ENCODE peak calls at places on chromosome 13, in seven cellular contexts. One of them, this sample, is unnamed.

GRCh38 chr13:26718872-26719271 is 41.7 kb downstream of the GPR12 start:
- DNase-seq in neural progenitor cell: no peak
- DNase-seq in stomach: no peak
- DNase-seq in breast epithelium: no peak
- DNase-seq in fibroblast of the aortic adventitia: no peak
- DNase-seq in tibial nerve: no peak
- DNase-seq in body of pancreas: no peak
- DNase-seq in this sample: no peak

GRCh38 chr13:105139380-105140285 is 1395.8 kb downstream of the EFNB2 start:
- DNase-seq in body of pancreas: no peak
- DNase-seq in fibroblast of the aortic adventitia: peak
- DNase-seq in stomach: peak
- DNase-seq in breast epithelium: peak
- DNase-seq in tibial nerve: peak
- DNase-seq in neural progenitor cell: no peak
- DNase-seq in this sample: peak

GRCh38 chr13:102400619-102401125 is 1.2 kb downstream of the FGF14 start:
- DNase-seq in breast epithelium: no peak
- DNase-seq in neural progenitor cell: peak
- DNase-seq in tibial nerve: no peak
- DNase-seq in stomach: no peak
- DNase-seq in body of pancreas: peak
- DNase-seq in fibroblast of the aortic adventitia: peak
- DNase-seq in this sample: no peak

GRCh38 chr13:57630661-57631606 is 610 bp upstream of the PCDH17 start:
- DNase-seq in tibial nerve: no peak
- DNase-seq in fibroblast of the aortic adventitia: no peak
- DNase-seq in breast epithelium: no peak
- DNase-seq in stomach: no peak
- DNase-seq in neural progenitor cell: peak
- DNase-seq in body of pancreas: peak
- DNase-seq in this sample: no peak

GRCh38 chr13:27476943-27477681 is 26.7 kb upstream of the MTIF3 start:
- DNase-seq in body of pancreas: peak
- DNase-seq in breast epithelium: no peak
- DNase-seq in tibial nerve: no peak
- DNase-seq in neural progenitor cell: no peak
- DNase-seq in fibroblast of the aortic adventitia: peak
- DNase-seq in stomach: peak
- DNase-seq in this sample: no peak

GRCh38 chr13:99658266-99658991 is 157.2 kb downstream of the TM9SF2 start:
- DNase-seq in neural progenitor cell: peak
- DNase-seq in stomach: peak
- DNase-seq in breast epithelium: peak
- DNase-seq in body of pancreas: no peak
- DNase-seq in fibroblast of the aortic adventitia: peak
- DNase-seq in tibial nerve: peak
- DNase-seq in this sample: peak

GRCh38 chr13:76792680-76793334 is 93.4 kb downstream of the KCTD12 start:
- DNase-seq in body of pancreas: no peak
- DNase-seq in tibial nerve: peak
- DNase-seq in breast epithelium: no peak
- DNase-seq in fibroblast of the aortic adventitia: peak
- DNase-seq in stomach: no peak
- DNase-seq in neural progenitor cell: no peak
- DNase-seq in this sample: no peak

GRCh38 chr13:99398071-99398470 is 90.9 kb upstream of the GPR183 start:
- DNase-seq in body of pancreas: no peak
- DNase-seq in neural progenitor cell: no peak
- DNase-seq in tibial nerve: no peak
- DNase-seq in breast epithelium: no peak
- DNase-seq in stomach: peak
- DNase-seq in fibroblast of the aortic adventitia: no peak
- DNase-seq in this sample: no peak

GRCh38 chr13:67299731-67300130 is 69.6 kb upstream of the PCDH9 start:
- DNase-seq in fibroblast of the aortic adventitia: peak
- DNase-seq in breast epithelium: no peak
- DNase-seq in neural progenitor cell: no peak
- DNase-seq in tibial nerve: no peak
- DNase-seq in body of pancreas: no peak
- DNase-seq in stomach: no peak
- DNase-seq in this sample: no peak

GRCh38 chr13:48749144-48749543 is 95.4 kb downstream of the CYSLTR2 start:
- DNase-seq in neural progenitor cell: no peak
- DNase-seq in breast epithelium: no peak
- DNase-seq in body of pancreas: no peak
- DNase-seq in fibroblast of the aortic adventitia: peak
- DNase-seq in stomach: no peak
- DNase-seq in tibial nerve: no peak
- DNase-seq in this sample: no peak

GRCh38 chr13:40422588-40423235 is 243.7 kb downstream of the FOXO1 start:
- DNase-seq in body of pancreas: no peak
- DNase-seq in fibroblast of the aortic adventitia: no peak
- DNase-seq in stomach: no peak
- DNase-seq in breast epithelium: no peak
- DNase-seq in tibial nerve: no peak
- DNase-seq in neural progenitor cell: no peak
- DNase-seq in this sample: no peak

GRCh38 chr13:43307921-43308433 is 284.6 kb downstream of the DNAJC15 start:
- DNase-seq in body of pancreas: peak
- DNase-seq in neural progenitor cell: no peak
- DNase-seq in breast epithelium: peak
- DNase-seq in tibial nerve: peak
- DNase-seq in stomach: peak
- DNase-seq in fibroblast of the aortic adventitia: peak
- DNase-seq in this sample: no peak

GRCh38 chr13:67230774-67231480 is 791 bp upstream of the PCDH9 start:
- DNase-seq in stomach: peak
- DNase-seq in tibial nerve: peak
- DNase-seq in fibroblast of the aortic adventitia: peak
- DNase-seq in breast epithelium: peak
- DNase-seq in neural progenitor cell: peak
- DNase-seq in body of pancreas: peak
- DNase-seq in this sample: no peak

GRCh38 chr13:95485045-95485517 is 67.4 kb upstream of the CLDN10 start:
- DNase-seq in breast epithelium: no peak
- DNase-seq in body of pancreas: no peak
- DNase-seq in stomach: no peak
- DNase-seq in fibroblast of the aortic adventitia: no peak
- DNase-seq in tibial nerve: no peak
- DNase-seq in neural progenitor cell: no peak
- DNase-seq in this sample: no peak

GRCh38 chr13:31846182-31846938 is 107.0 kb downstream of the RXFP2 start:
- DNase-seq in tibial nerve: peak
- DNase-seq in fibroblast of the aortic adventitia: peak
- DNase-seq in neural progenitor cell: peak
- DNase-seq in stomach: peak
- DNase-seq in breast epithelium: peak
- DNase-seq in body of pancreas: peak
- DNase-seq in this sample: peak

GRCh38 chr13:76014618-76015315 is 378.6 kb downstream of the LMO7 start:
- DNase-seq in breast epithelium: no peak
- DNase-seq in body of pancreas: no peak
- DNase-seq in fibroblast of the aortic adventitia: peak
- DNase-seq in neural progenitor cell: no peak
- DNase-seq in stomach: no peak
- DNase-seq in tibial nerve: no peak
- DNase-seq in this sample: no peak

GRCh38 chr13:75968103-75968838 is 332.1 kb downstream of the LMO7 start:
- DNase-seq in tibial nerve: no peak
- DNase-seq in fibroblast of the aortic adventitia: no peak
- DNase-seq in breast epithelium: no peak
- DNase-seq in stomach: no peak
- DNase-seq in neural progenitor cell: no peak
- DNase-seq in body of pancreas: no peak
- DNase-seq in this sample: no peak

GRCh38 chr13:49300716-49301589 is 53.2 kb downstream of the CDADC1 start:
- DNase-seq in breast epithelium: no peak
- DNase-seq in stomach: peak
- DNase-seq in body of pancreas: peak
- DNase-seq in neural progenitor cell: peak
- DNase-seq in fibroblast of the aortic adventitia: peak
- DNase-seq in tibial nerve: peak
- DNase-seq in this sample: peak

GRCh38 chr13:106143392-106143791 is 392.1 kb downstream of the EFNB2 start:
- DNase-seq in body of pancreas: no peak
- DNase-seq in fibroblast of the aortic adventitia: peak
- DNase-seq in stomach: no peak
- DNase-seq in neural progenitor cell: no peak
- DNase-seq in breast epithelium: no peak
- DNase-seq in tibial nerve: no peak
- DNase-seq in this sample: no peak

GRCh38 chr13:21733475-21734311 is 62.8 kb downstream of the FGF9 start:
- DNase-seq in breast epithelium: no peak
- DNase-seq in fibroblast of the aortic adventitia: no peak
- DNase-seq in neural progenitor cell: peak
- DNase-seq in stomach: no peak
- DNase-seq in tibial nerve: no peak
- DNase-seq in body of pancreas: no peak
- DNase-seq in this sample: no peak

GRCh38 chr13:76331948-76332712 is 554.1 kb downstream of the KCTD12 start:
- DNase-seq in stomach: no peak
- DNase-seq in breast epithelium: no peak
- DNase-seq in tibial nerve: no peak
- DNase-seq in neural progenitor cell: no peak
- DNase-seq in body of pancreas: no peak
- DNase-seq in fibroblast of the aortic adventitia: peak
- DNase-seq in this sample: no peak

GRCh38 chr13:94140027-94140426 is 339.5 kb downstream of the DCT start:
- DNase-seq in breast epithelium: no peak
- DNase-seq in fibroblast of the aortic adventitia: no peak
- DNase-seq in body of pancreas: no peak
- DNase-seq in tibial nerve: no peak
- DNase-seq in neural progenitor cell: no peak
- DNase-seq in stomach: no peak
- DNase-seq in this sample: no peak
- H3K4me3 ChIP-seq in breast epithelium: no peak
- H3K4me3 ChIP-seq in fibroblast of the aortic adventitia: no peak
- H3K4me3 ChIP-seq in body of pancreas: no peak
- H3K4me3 ChIP-seq in tibial nerve: no peak
- H3K4me3 ChIP-seq in neural progenitor cell: no peak
- H3K4me3 ChIP-seq in stomach: no peak
- H3K4me3 ChIP-seq in this sample: no peak

DNA sequence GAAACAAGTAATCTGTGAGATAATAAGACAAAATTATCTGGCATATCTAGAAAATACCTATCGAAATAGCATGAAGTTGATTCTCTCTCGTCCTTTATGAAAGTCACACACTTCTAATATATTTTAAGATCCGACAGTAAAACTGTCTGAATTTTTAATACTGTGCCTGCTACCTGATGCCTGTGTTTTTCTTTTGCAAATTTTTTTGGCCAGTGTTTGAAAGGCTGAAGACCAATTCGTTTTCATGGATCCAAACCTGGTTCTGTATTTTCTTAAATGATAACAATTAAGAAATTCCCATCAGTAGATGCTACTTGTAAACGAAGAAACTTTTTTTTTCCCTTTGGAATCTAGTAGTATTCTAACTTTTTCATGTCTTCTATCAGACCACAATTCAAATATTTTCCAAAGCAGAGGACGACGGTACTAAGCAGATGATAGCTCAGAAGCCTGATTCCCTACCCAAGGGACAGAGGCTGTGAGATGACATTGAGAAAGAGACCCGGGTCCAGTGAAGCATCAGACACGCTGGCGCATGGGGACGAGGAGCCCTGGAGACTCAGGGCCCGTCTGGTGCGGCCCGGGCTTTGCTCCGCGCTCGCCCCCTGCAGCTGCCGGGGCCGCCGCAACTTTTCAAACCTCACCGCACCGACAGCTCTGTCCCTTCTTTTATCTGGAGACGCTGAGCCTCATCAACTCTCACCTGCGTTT is 49.5 kb upstream of the PABPC3 start:
- DNase-seq in tibial nerve: no peak
- DNase-seq in fibroblast of the aortic adventitia: no peak
- DNase-seq in body of pancreas: no peak
- DNase-seq in breast epithelium: no peak
- DNase-seq in stomach: no peak
- DNase-seq in neural progenitor cell: peak
- DNase-seq in this sample: no peak
- H3K4me3 ChIP-seq in tibial nerve: peak
- H3K4me3 ChIP-seq in fibroblast of the aortic adventitia: no peak
- H3K4me3 ChIP-seq in body of pancreas: no peak
- H3K4me3 ChIP-seq in breast epithelium: peak
- H3K4me3 ChIP-seq in stomach: peak
- H3K4me3 ChIP-seq in neural progenitor cell: peak
- H3K4me3 ChIP-seq in this sample: no peak

DNA sequence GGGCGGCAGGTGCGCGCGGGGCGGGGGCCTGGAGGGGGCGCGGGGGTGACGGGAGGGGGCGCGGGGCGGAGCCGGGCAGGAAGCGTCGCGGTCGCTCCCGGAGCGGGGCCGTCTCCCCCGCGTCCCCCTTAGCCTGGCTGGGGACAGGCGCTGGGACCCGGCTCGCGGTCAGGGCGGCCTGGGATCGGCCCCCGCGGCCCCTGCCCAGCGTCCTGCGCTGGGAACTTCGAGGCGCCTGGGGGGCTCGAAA is 74.7 kb upstream of the MCF2L start:
- DNase-seq in fibroblast of the aortic adventitia: no peak
- DNase-seq in neural progenitor cell: no peak
- DNase-seq in tibial nerve: no peak
- DNase-seq in stomach: no peak
- DNase-seq in breast epithelium: no peak
- DNase-seq in body of pancreas: no peak
- DNase-seq in this sample: no peak
- H3K4me3 ChIP-seq in fibroblast of the aortic adventitia: no peak
- H3K4me3 ChIP-seq in neural progenitor cell: peak
- H3K4me3 ChIP-seq in tibial nerve: peak
- H3K4me3 ChIP-seq in stomach: peak
- H3K4me3 ChIP-seq in breast epithelium: peak
- H3K4me3 ChIP-seq in body of pancreas: peak
- H3K4me3 ChIP-seq in this sample: no peak

DNA sequence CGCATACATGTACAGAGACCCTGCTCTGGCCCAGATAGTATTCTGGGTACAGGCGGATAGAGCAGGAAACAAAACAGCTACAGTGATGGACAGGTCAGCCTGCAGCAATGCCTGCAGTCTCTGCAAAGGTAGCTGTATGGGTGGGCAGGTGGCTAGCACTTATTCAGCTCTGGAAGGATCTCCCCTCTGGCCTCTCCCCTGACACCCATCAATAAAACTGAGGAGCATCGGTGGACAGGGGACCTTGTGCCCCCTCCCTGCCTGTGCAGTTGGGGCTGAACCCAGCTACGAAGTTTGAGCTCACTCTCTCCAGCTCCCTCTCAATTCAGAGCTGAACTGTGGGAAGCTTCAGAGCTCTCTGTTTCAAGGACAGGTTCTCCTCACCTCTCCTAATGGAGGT is 1.6 kb downstream of the ALOX5AP start:
- DNase-seq in breast epithelium: no peak
- DNase-seq in body of pancreas: no peak
- DNase-seq in fibroblast of the aortic adventitia: no peak
- DNase-seq in stomach: no peak
- DNase-seq in tibial nerve: no peak
- DNase-seq in neural progenitor cell: no peak
- DNase-seq in this sample: no peak
- H3K4me3 ChIP-seq in breast epithelium: peak
- H3K4me3 ChIP-seq in body of pancreas: no peak
- H3K4me3 ChIP-seq in fibroblast of the aortic adventitia: no peak
- H3K4me3 ChIP-seq in stomach: peak
- H3K4me3 ChIP-seq in tibial nerve: no peak
- H3K4me3 ChIP-seq in neural progenitor cell: no peak
- H3K4me3 ChIP-seq in this sample: peak

This sample was measured in Jurkat, Clone E6-1.